ENCODE peak calls at places on chromosomes 2 and 18, in five cellular contexts. T is keratinocyte; B is mesenchymal stem cell; Y is CD4-positive, alpha-beta memory T cell; X is CD8-positive, alpha-beta T cell. F is an unnamed sample. For H3K9me3 and H3K4me1, the result is how much of the 10 kb centered on the place peaks cover.

GRCh38 chr2:198004921-198005829 is 200.8 kb downstream of the PLCL1 start:
- DNase-seq in Y (peak), B (no peak), X (no peak), T (no peak), F (peak)

GRCh38 chr18:7946724-7947377 is 379.7 kb downstream of the PTPRM start:
- DNase-seq in Y (no peak), X (no peak), B (peak), T (no peak), F (peak)

GRCh38 chr2:44107086-44107740 is 61.5 kb upstream of the PPM1B start:
- DNase-seq in X (no peak), T (no peak), Y (no peak), B (no peak), F (no peak)

GRCh38 chr2:197909377-197909776 is 105.0 kb downstream of the PLCL1 start:
- DNase-seq in X (no peak), Y (no peak), B (peak), T (no peak), F (no peak)

GRCh38 chr2:201798252-201798918 is 8.0 kb upstream of the CDK15 start:
- DNase-seq in X (no peak), T (no peak), B (peak), Y (no peak), F (no peak)

GRCh38 chr2:229780856-229781773 is 66.8 kb upstream of the DNER start:
- DNase-seq in X (no peak), B (peak), T (no peak), Y (no peak), F (no peak)

GRCh38 chr2:227177592-227178336 is 13.3 kb downstream of the COL4A3 start:
- DNase-seq in T (no peak), B (no peak), Y (no peak), X (no peak), F (no peak)

GRCh38 chr2:217360781-217361485 is 501.1 kb upstream of the TNP1 start:
- DNase-seq in Y (no peak), X (no peak), B (peak), T (no peak), F (no peak)

GRCh38 chr18:57154389-57154788 is 7.5 kb downstream of the BOD1L2 start:
- DNase-seq in T (no peak), B (no peak), Y (no peak), X (no peak), F (no peak)

GRCh38 chr2:241853651-241854341 is 4.9 kb downstream of the PDCD1 start:
- DNase-seq in X (no peak), T (no peak), Y (peak), B (peak), F (no peak)

GRCh38 chr2:238100049-238100820 is at the start of gene ESPNL:
- DNase-seq in X (no peak), Y (no peak), T (no peak), B (no peak), F (no peak)

GRCh38 chr2:161030260-161031063 is 129.8 kb upstream of the TANK start:
- DNase-seq in X (no peak), B (peak), Y (no peak), T (peak), F (no peak)

GRCh38 chr2:231133365-231134114 is 8.7 kb upstream of the HTR2B start:
- DNase-seq in B (peak), T (no peak), Y (no peak), X (no peak), F (no peak)

GRCh38 chr18:73007195-73007934 is 139.6 kb upstream of the NETO1 start:
- DNase-seq in X (no peak), T (peak), B (no peak), Y (no peak), F (no peak)

GRCh38 chr18:29181151-29181901 is 1004.4 kb upstream of the CDH2 start:
- DNase-seq in Y (no peak), B (peak), T (no peak), X (no peak), F (no peak)

GRCh38 chr2:61456746-61457420 is 14.0 kb downstream of the USP34 start:
- DNase-seq in Y (no peak), X (no peak), B (no peak), T (no peak), F (no peak)

GRCh38 chr2:46601328-46601963 is 122.1 kb downstream of the TMEM247 start:
- DNase-seq in T (no peak), X (no peak), Y (no peak), B (peak), F (no peak)

GRCh38 chr2:11750917-11751316 is 4.5 kb downstream of the LPIN1 start:
- DNase-seq in X (no peak), B (no peak), T (no peak), Y (peak), F (no peak)

GRCh38 chr2:203819434-203820133 is 48.0 kb upstream of the CTLA4 start:
- DNase-seq in B (no peak), Y (no peak), X (no peak), T (no peak), F (no peak)

GRCh38 chr18:57211412-57211750 is 64.5 kb downstream of the BOD1L2 start:
- DNase-seq in T (no peak), B (no peak), Y (no peak), X (no peak), F (no peak)

GRCh38 chr18:8938817-8939216 is 163.7 kb upstream of the NDUFV2 start:
- DNase-seq in T (no peak), B (no peak), X (no peak), Y (no peak), F (no peak)

GRCh38 chr2:57979158-57979557 is 67.4 kb upstream of the VRK2 start:
- DNase-seq in B (no peak), T (no peak), Y (no peak), X (no peak), F (no peak)

GRCh38 chr2:17146358-17146757 is 371.9 kb downstream of the RAD51AP2 start:
- DNase-seq in X (no peak), T (no peak), Y (no peak), B (no peak), F (no peak)

GRCh38 chr2:240339411-240340360 is 95.8 kb upstream of the GPC1 start:
- DNase-seq in Y (no peak), T (no peak), X (no peak), B (no peak), F (no peak)

GRCh38 chr2:88170472-88170892 is 336 bp downstream of the THNSL2 start:
- DNase-seq in T (no peak), X (no peak), B (peak), Y (no peak), F (no peak)

GRCh38 chr2:168188011-168188410 is 59.4 kb downstream of the STK39 start:
- DNase-seq in T (no peak), X (no peak), Y (no peak), B (peak), F (no peak)

GRCh38 chr18:77112161-77112801 is 20.3 kb downstream of the MBP start:
- DNase-seq in B (no peak), T (no peak), X (no peak), Y (no peak), F (no peak)

GRCh38 chr2:238979636-238980035 is 131.8 kb downstream of the TWIST2 start:
- DNase-seq in X (no peak), B (no peak), T (no peak), Y (no peak), F (no peak)

GRCh38 chr2:60368437-60368836 is 185.0 kb downstream of the BCL11A start:
- DNase-seq in X (no peak), T (no peak), B (no peak), Y (no peak), F (no peak)

GRCh38 chr2:33221046-33221784 is 255.2 kb upstream of the RASGRP3 start:
- DNase-seq in X (no peak), Y (no peak), B (no peak), T (no peak), F (no peak)

GRCh38 chr2:12852135-12852534 is 135.4 kb downstream of the TRIB2 start:
- DNase-seq in Y (no peak), B (no peak), T (no peak), X (no peak), F (no peak)

GRCh38 chr2:218000137-218000536 is 2.7 kb downstream of the TNS1 start:
- DNase-seq in Y (no peak), X (no peak), B (peak), T (no peak), F (no peak)

GRCh38 chr2:182368446-182368845 is 58.4 kb downstream of the PDE1A start:
- DNase-seq in T (no peak), B (peak), X (no peak), Y (no peak), F (no peak)

GRCh38 chr2:194826241-194826640 is 830.8 kb upstream of the SLC39A10 start:
- DNase-seq in B (peak), Y (no peak), T (no peak), X (no peak), F (no peak)

GRCh38 chr2:237774811-237775553 is 23.6 kb upstream of the RBM44 start:
- DNase-seq in X (no peak), T (no peak), Y (no peak), B (peak), F (peak)

GRCh38 chr18:74451148-74451547 is 6.0 kb downstream of the DIPK1C start:
- DNase-seq in X (no peak), Y (no peak), T (no peak), B (no peak), F (no peak)

GRCh38 chr2:95525294-95526035 is 40.9 kb upstream of the TRIM43B start:
- DNase-seq in T (no peak), X (no peak), B (no peak), Y (no peak), F (no peak)

GRCh38 chr2:54545700-54546450 is 89.7 kb downstream of the SPTBN1 start:
- DNase-seq in T (no peak), X (no peak), B (peak), Y (no peak), F (no peak)

GRCh38 chr2:172811027-172811426 is 75.4 kb downstream of the RAPGEF4 start:
- DNase-seq in X (no peak), B (no peak), Y (no peak), T (no peak), F (peak)

DNA sequence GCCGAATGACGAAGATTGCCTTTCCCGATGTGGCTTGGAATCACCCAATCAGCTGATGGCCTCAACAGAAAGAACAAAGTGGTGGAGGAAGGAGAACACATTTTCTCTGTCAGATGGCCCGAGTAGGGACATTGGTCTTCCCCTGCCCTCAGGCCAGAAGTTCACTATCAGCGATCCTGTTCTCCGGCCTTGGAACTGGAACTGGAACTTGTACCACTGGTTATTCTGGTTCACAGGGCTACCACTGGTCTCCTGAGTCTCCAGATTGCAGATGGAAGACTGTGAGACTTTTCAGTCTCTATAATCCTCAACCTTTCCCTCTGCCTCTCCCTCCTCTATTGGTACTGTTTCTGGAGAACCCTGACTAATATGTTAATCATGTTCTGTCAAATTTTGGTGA is 180.4 kb downstream of the ANKRD30B start:
- DNase-seq in B (no peak), X (no peak), T (no peak), Y (no peak), F (no peak)
- H3K9me3 ChIP-seq in B (under half), X (under half), T (under half), Y (under half), F (under half)

GRCh38 chr2:156473445-156473844 is 37.3 kb downstream of the GPD2 start:
- DNase-seq in T (no peak), X (no peak), B (no peak), Y (no peak), F (no peak)
- H3K27ac ChIP-seq in T (peak), X (no peak), B (no peak), Y (no peak), F (no peak)

GRCh38 chr2:20638014-20638413 is 12.9 kb downstream of the HS1BP3 start:
- DNase-seq in Y (no peak), X (no peak), T (no peak), B (no peak), F (no peak)
- H3K4me1 ChIP-seq in Y (under half), X (under half), T (under half), B (under half), F (under half)

DNA sequence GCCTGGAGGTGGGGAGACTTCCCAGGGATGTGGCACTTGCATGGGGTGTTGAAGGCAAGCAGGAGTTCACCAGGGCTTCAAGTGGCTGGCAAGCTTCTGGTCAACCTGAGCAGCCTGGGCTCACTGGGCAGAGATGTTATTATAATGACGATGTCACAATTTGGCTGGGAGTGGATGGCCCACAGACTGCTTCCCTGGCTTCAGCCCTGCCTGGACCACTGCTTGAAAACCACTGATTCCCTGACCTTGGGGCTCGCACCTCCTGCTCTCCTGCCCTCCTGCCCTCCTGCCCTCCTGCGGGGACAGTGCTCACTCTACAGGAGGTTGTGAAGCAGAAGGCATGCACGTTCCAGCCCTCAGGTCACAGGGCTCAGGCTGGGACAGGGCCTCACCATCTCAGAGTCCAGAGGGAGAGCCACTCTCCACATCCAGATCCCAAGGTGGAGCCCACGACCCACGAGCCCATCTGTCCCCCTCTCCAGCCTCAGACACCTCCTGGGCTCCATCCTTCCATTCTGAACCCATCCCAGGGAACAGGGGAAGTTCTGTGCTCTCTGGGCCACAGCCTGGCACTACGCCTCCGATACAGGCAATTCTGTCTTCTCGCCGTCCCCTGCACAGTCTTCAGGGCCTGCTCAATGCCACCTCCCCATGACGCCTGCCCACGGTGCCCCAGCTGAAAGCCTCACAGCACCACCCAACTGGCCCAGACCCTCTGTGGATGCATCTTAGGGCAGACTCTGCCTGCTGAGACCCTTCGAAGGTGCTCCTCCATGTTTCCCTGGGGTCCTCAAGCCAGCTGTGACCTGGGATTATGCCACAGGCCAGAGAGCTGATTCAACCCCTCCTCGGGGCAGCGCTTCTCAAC is 241.6 kb upstream of the RAB6C start:
- DNase-seq in T (no peak), B (no peak), X (no peak), Y (no peak), F (no peak)
- H3K9me3 ChIP-seq in T (under half), B (under half), X (under half), Y (under half), F (under half)

DNA sequence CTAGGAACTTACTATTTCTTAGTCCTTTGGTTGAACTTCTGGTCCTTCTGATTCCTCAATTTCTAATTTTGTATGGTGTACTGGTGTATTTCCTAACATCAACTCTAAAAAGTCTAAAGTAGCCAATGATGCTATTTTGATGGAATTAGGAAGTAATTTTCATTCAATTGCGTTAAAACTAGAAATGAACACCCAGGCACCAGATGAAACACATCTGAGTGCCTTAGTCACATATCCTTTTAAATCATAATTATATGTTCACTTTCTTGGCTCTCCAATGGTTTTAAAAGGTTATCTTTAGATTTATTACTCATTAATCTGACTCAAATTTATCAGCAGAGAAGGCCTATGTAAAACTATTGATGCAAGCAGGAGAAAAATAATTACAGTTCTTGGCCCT is 119.7 kb downstream of the GAREM1 start:
- DNase-seq in B (peak), T (no peak), Y (no peak), X (no peak), F (no peak)
- H3K27ac ChIP-seq in B (no peak), T (peak), Y (no peak), X (no peak), F (no peak)

DNA sequence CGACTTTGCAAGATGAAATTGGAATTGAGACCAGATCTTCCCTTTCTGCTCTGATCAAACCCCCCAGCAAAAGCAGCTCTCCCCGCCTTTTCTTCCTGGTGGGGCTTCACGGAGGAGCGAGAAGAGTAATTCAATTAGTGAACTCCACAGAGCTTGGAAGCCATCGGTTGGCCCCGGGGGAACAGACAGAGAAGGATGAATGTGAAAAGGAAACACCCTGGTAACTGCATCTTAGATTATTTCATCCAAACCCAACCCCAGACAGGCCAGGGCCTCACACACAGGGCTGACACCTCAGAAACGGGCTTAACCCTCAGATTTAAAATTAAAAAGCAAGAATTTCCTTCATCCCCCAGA is 18.3 kb downstream of the SMAD7 start:
- DNase-seq in T (no peak), X (no peak), B (no peak), Y (peak), F (no peak)
- H3K4me1 ChIP-seq in T (half or more), X (half or more), B (half or more), Y (half or more), F (half or more)

DNA sequence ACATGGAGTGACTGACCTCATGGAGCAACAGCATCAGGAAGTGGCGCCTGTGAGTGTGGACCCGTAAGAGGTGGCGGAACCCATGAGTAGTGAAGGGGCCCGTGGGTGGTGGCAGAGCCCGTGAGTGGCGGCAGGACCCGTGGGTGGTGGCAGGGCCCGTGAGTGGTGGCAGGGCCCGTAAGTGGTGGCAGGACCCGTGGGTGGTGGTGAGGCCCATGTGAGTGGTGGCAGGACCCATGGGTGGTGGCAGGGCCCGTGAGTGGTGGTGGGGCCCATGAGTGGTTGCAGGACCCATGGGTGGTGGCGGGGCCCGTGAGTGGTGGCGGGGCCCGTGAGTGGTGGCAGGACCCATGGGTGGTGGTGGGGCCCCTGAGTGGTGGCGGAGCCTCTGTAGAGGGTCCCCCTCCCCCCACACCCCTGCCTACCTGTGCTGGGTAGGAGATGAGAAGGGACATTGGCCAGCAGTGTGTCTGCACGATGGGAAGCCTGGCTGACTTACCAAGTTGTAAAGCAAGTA is 407.7 kb upstream of the SALL3 start:
- DNase-seq in T (no peak), Y (no peak), B (no peak), X (no peak), F (no peak)
- H3K9me3 ChIP-seq in T (under half), Y (under half), B (half or more), X (under half), F (under half)

GRCh38 chr2:174785481-174785880 is 21.2 kb upstream of the CHRNA1 start:
- DNase-seq in Y (no peak), B (no peak), X (no peak), T (no peak), F (no peak)
- H3K27ac ChIP-seq in Y (no peak), B (no peak), X (no peak), T (no peak), F (no peak)

GRCh38 chr2:219112070-219112421 is 48.6 kb downstream of the NHEJ1 start:
- DNase-seq in B (no peak), T (no peak), X (no peak), Y (no peak), F (no peak)

GRCh38 chr2:219111375-219112069 is 49.1 kb downstream of the NHEJ1 start:
- DNase-seq in Y (no peak), T (no peak), B (no peak), X (no peak), F (no peak)

GRCh38 chr2:219116776-219117646 is 43.6 kb downstream of the NHEJ1 start:
- DNase-seq in B (no peak), T (no peak), Y (no peak), X (no peak), F (no peak)

GRCh38 chr2:219109468-219109867 is 48.7 kb upstream of the IHH start:
- DNase-seq in B (no peak), X (peak), Y (peak), T (no peak), F (peak)

DNA sequence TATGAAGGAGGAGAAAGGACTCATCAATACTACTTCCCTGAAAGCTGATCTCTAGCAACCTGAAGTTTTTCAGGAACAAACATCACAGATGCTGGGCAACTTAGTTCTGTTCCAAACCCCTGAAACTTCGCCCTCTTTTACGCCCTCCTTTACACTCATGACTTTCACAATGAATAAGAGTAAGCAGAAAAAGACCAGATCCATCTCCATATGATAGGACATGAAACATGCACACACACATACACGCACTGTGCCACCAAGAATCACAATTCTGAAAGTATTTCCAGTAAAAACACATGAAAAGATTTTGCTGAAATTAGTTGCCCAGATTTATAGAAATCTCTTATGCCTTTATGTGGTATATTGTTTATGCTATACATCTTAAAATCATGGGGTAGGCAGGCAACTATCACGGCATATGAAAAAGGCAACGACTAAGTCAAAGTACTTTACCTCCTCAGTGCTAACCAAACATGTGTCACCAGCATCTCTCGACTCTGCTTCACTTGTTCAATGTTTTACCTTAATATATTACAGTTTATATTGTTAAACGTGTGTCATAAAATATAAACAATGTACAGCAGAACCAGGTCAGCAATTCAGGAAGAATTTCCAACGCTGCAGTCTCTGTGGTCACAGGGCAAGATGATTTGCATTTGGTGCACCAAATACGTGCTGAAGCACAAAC is 47.8 kb downstream of the NHEJ1 start:
- DNase-seq in Y (no peak), X (no peak), B (no peak), T (no peak), F (no peak)
- H3K4me1 ChIP-seq in Y (under half), X (under half), B (under half), T (under half), F (under half)